ENCODE peak calls at places on chromosomes 5 and 9, in nine cellular contexts. One of them, this sample, is unnamed.

GRCh38 chr5:124921694-124922093 is 175.3 kb upstream of the ZNF608 start:
- DNase-seq in CD4-positive, alpha-beta T cell: no peak
- DNase-seq in endodermal cell: no peak
- DNase-seq in T-helper 17 cell: no peak
- DNase-seq in GM12892: no peak
- DNase-seq in body of pancreas: no peak
- DNase-seq in stimulated activated CD4-positive, alpha-beta T cell treated with anti-CD3 and anti-CD28 coated beads, Interleukin-1b, Interleukin-23, amount 100 ng/mL, for 24 hours: no peak
- DNase-seq in central memory CD4-positive, alpha-beta T cell: no peak
- DNase-seq in kidney tubule cell: no peak
- DNase-seq in this sample: no peak

GRCh38 chr9:95667789-95668188 is 151.0 kb upstream of the PTCH1 start:
- DNase-seq in CD4-positive, alpha-beta T cell: no peak
- DNase-seq in endodermal cell: no peak
- DNase-seq in T-helper 17 cell: no peak
- DNase-seq in GM12892: no peak
- DNase-seq in body of pancreas: no peak
- DNase-seq in stimulated activated CD4-positive, alpha-beta T cell treated with anti-CD3 and anti-CD28 coated beads, Interleukin-1b, Interleukin-23, amount 100 ng/mL, for 24 hours: no peak
- DNase-seq in central memory CD4-positive, alpha-beta T cell: no peak
- DNase-seq in kidney tubule cell: no peak
- DNase-seq in this sample: no peak

GRCh38 chr9:98453589-98454311 is 198.3 kb upstream of the TBC1D2 start:
- DNase-seq in CD4-positive, alpha-beta T cell: no peak
- DNase-seq in endodermal cell: no peak
- DNase-seq in T-helper 17 cell: no peak
- DNase-seq in GM12892: no peak
- DNase-seq in body of pancreas: no peak
- DNase-seq in stimulated activated CD4-positive, alpha-beta T cell treated with anti-CD3 and anti-CD28 coated beads, Interleukin-1b, Interleukin-23, amount 100 ng/mL, for 24 hours: no peak
- DNase-seq in central memory CD4-positive, alpha-beta T cell: no peak
- DNase-seq in kidney tubule cell: peak; percentile 30
- DNase-seq in this sample: no peak

GRCh38 chr5:119166026-119166425 is 95.1 kb downstream of the DMXL1 start:
- DNase-seq in CD4-positive, alpha-beta T cell: no peak
- DNase-seq in endodermal cell: no peak
- DNase-seq in T-helper 17 cell: no peak
- DNase-seq in GM12892: no peak
- DNase-seq in body of pancreas: no peak
- DNase-seq in stimulated activated CD4-positive, alpha-beta T cell treated with anti-CD3 and anti-CD28 coated beads, Interleukin-1b, Interleukin-23, amount 100 ng/mL, for 24 hours: no peak
- DNase-seq in central memory CD4-positive, alpha-beta T cell: no peak
- DNase-seq in kidney tubule cell: no peak
- DNase-seq in this sample: peak; percentile 27

GRCh38 chr5:165497707-165498106 is 1992.3 kb downstream of the MAT2B start:
- DNase-seq in CD4-positive, alpha-beta T cell: no peak
- DNase-seq in endodermal cell: peak; percentile 54
- DNase-seq in T-helper 17 cell: no peak
- DNase-seq in GM12892: no peak
- DNase-seq in body of pancreas: no peak
- DNase-seq in stimulated activated CD4-positive, alpha-beta T cell treated with anti-CD3 and anti-CD28 coated beads, Interleukin-1b, Interleukin-23, amount 100 ng/mL, for 24 hours: no peak
- DNase-seq in central memory CD4-positive, alpha-beta T cell: no peak
- DNase-seq in kidney tubule cell: peak; percentile 11
- DNase-seq in this sample: peak; percentile 12

GRCh38 chr5:147482426-147483196 is 27.3 kb downstream of the DPYSL3 start:
- DNase-seq in CD4-positive, alpha-beta T cell: no peak
- DNase-seq in endodermal cell: no peak
- DNase-seq in T-helper 17 cell: no peak
- DNase-seq in GM12892: no peak
- DNase-seq in body of pancreas: no peak
- DNase-seq in stimulated activated CD4-positive, alpha-beta T cell treated with anti-CD3 and anti-CD28 coated beads, Interleukin-1b, Interleukin-23, amount 100 ng/mL, for 24 hours: no peak
- DNase-seq in central memory CD4-positive, alpha-beta T cell: no peak
- DNase-seq in kidney tubule cell: peak; percentile 40
- DNase-seq in this sample: no peak

GRCh38 chr5:34775886-34776285 is 63.1 kb upstream of the TTC23L start:
- DNase-seq in CD4-positive, alpha-beta T cell: no peak
- DNase-seq in endodermal cell: no peak
- DNase-seq in T-helper 17 cell: no peak
- DNase-seq in GM12892: no peak
- DNase-seq in body of pancreas: no peak
- DNase-seq in stimulated activated CD4-positive, alpha-beta T cell treated with anti-CD3 and anti-CD28 coated beads, Interleukin-1b, Interleukin-23, amount 100 ng/mL, for 24 hours: no peak
- DNase-seq in central memory CD4-positive, alpha-beta T cell: no peak
- DNase-seq in kidney tubule cell: no peak
- DNase-seq in this sample: no peak

GRCh38 chr9:110069326-110070248 is 138.4 kb downstream of the C9orf152 start:
- DNase-seq in CD4-positive, alpha-beta T cell: no peak
- DNase-seq in endodermal cell: no peak
- DNase-seq in T-helper 17 cell: no peak
- DNase-seq in GM12892: no peak
- DNase-seq in body of pancreas: no peak
- DNase-seq in stimulated activated CD4-positive, alpha-beta T cell treated with anti-CD3 and anti-CD28 coated beads, Interleukin-1b, Interleukin-23, amount 100 ng/mL, for 24 hours: no peak
- DNase-seq in central memory CD4-positive, alpha-beta T cell: no peak
- DNase-seq in kidney tubule cell: peak; percentile 44
- DNase-seq in this sample: no peak

GRCh38 chr5:32707394-32707997 is 3.6 kb upstream of the NPR3 start:
- DNase-seq in CD4-positive, alpha-beta T cell: no peak
- DNase-seq in endodermal cell: peak; percentile 48
- DNase-seq in T-helper 17 cell: no peak
- DNase-seq in GM12892: no peak
- DNase-seq in body of pancreas: no peak
- DNase-seq in stimulated activated CD4-positive, alpha-beta T cell treated with anti-CD3 and anti-CD28 coated beads, Interleukin-1b, Interleukin-23, amount 100 ng/mL, for 24 hours: no peak
- DNase-seq in central memory CD4-positive, alpha-beta T cell: no peak
- DNase-seq in kidney tubule cell: peak; percentile 35
- DNase-seq in this sample: peak; percentile 32

GRCh38 chr5:108521841-108522506 is 140.1 kb upstream of the FBXL17 start:
- DNase-seq in CD4-positive, alpha-beta T cell: no peak
- DNase-seq in endodermal cell: peak; percentile 65
- DNase-seq in T-helper 17 cell: no peak
- DNase-seq in GM12892: no peak
- DNase-seq in body of pancreas: no peak
- DNase-seq in stimulated activated CD4-positive, alpha-beta T cell treated with anti-CD3 and anti-CD28 coated beads, Interleukin-1b, Interleukin-23, amount 100 ng/mL, for 24 hours: no peak
- DNase-seq in central memory CD4-positive, alpha-beta T cell: peak; percentile 12
- DNase-seq in kidney tubule cell: peak; percentile 59
- DNase-seq in this sample: peak; percentile 76

GRCh38 chr9:127074561-127075548 is 47.6 kb downstream of the ANGPTL2 start:
- DNase-seq in CD4-positive, alpha-beta T cell: no peak
- DNase-seq in endodermal cell: no peak
- DNase-seq in T-helper 17 cell: no peak
- DNase-seq in GM12892: no peak
- DNase-seq in body of pancreas: no peak
- DNase-seq in stimulated activated CD4-positive, alpha-beta T cell treated with anti-CD3 and anti-CD28 coated beads, Interleukin-1b, Interleukin-23, amount 100 ng/mL, for 24 hours: no peak
- DNase-seq in central memory CD4-positive, alpha-beta T cell: no peak
- DNase-seq in kidney tubule cell: no peak
- DNase-seq in this sample: no peak

GRCh38 chr9:98071737-98072136 is 15.2 kb downstream of the NANS start:
- DNase-seq in CD4-positive, alpha-beta T cell: no peak
- DNase-seq in endodermal cell: no peak
- DNase-seq in T-helper 17 cell: no peak
- DNase-seq in GM12892: no peak
- DNase-seq in body of pancreas: no peak
- DNase-seq in stimulated activated CD4-positive, alpha-beta T cell treated with anti-CD3 and anti-CD28 coated beads, Interleukin-1b, Interleukin-23, amount 100 ng/mL, for 24 hours: no peak
- DNase-seq in central memory CD4-positive, alpha-beta T cell: no peak
- DNase-seq in kidney tubule cell: no peak
- DNase-seq in this sample: no peak

GRCh38 chr5:151018846-151019245 is 1.5 kb upstream of the GPX3 start:
- DNase-seq in CD4-positive, alpha-beta T cell: no peak
- DNase-seq in endodermal cell: no peak
- DNase-seq in T-helper 17 cell: no peak
- DNase-seq in GM12892: no peak
- DNase-seq in body of pancreas: no peak
- DNase-seq in stimulated activated CD4-positive, alpha-beta T cell treated with anti-CD3 and anti-CD28 coated beads, Interleukin-1b, Interleukin-23, amount 100 ng/mL, for 24 hours: no peak
- DNase-seq in central memory CD4-positive, alpha-beta T cell: no peak
- DNase-seq in kidney tubule cell: no peak
- DNase-seq in this sample: no peak

GRCh38 chr9:98852961-98853360 is 45.5 kb downstream of the GALNT12 start:
- DNase-seq in CD4-positive, alpha-beta T cell: no peak
- DNase-seq in endodermal cell: no peak
- DNase-seq in T-helper 17 cell: no peak
- DNase-seq in GM12892: no peak
- DNase-seq in body of pancreas: no peak
- DNase-seq in stimulated activated CD4-positive, alpha-beta T cell treated with anti-CD3 and anti-CD28 coated beads, Interleukin-1b, Interleukin-23, amount 100 ng/mL, for 24 hours: no peak
- DNase-seq in central memory CD4-positive, alpha-beta T cell: no peak
- DNase-seq in kidney tubule cell: no peak
- DNase-seq in this sample: no peak

GRCh38 chr9:126069400-126069955 is 257.2 kb upstream of the MVB12B start:
- DNase-seq in CD4-positive, alpha-beta T cell: no peak
- DNase-seq in endodermal cell: peak; percentile 48
- DNase-seq in T-helper 17 cell: no peak
- DNase-seq in GM12892: no peak
- DNase-seq in body of pancreas: no peak
- DNase-seq in stimulated activated CD4-positive, alpha-beta T cell treated with anti-CD3 and anti-CD28 coated beads, Interleukin-1b, Interleukin-23, amount 100 ng/mL, for 24 hours: no peak
- DNase-seq in central memory CD4-positive, alpha-beta T cell: no peak
- DNase-seq in kidney tubule cell: no peak
- DNase-seq in this sample: no peak

GRCh38 chr9:137294091-137294683 is 7.9 kb downstream of the NRARP start:
- DNase-seq in CD4-positive, alpha-beta T cell: no peak
- DNase-seq in endodermal cell: peak; percentile 73
- DNase-seq in T-helper 17 cell: no peak
- DNase-seq in GM12892: no peak
- DNase-seq in body of pancreas: peak; percentile 87
- DNase-seq in stimulated activated CD4-positive, alpha-beta T cell treated with anti-CD3 and anti-CD28 coated beads, Interleukin-1b, Interleukin-23, amount 100 ng/mL, for 24 hours: no peak
- DNase-seq in central memory CD4-positive, alpha-beta T cell: no peak
- DNase-seq in kidney tubule cell: peak; percentile 70
- DNase-seq in this sample: peak; percentile 71

GRCh38 chr9:124894741-124895170 is 32.8 kb downstream of the ARPC5L start:
- DNase-seq in CD4-positive, alpha-beta T cell: no peak
- DNase-seq in endodermal cell: peak; percentile 72
- DNase-seq in T-helper 17 cell: no peak
- DNase-seq in GM12892: no peak
- DNase-seq in body of pancreas: no peak
- DNase-seq in stimulated activated CD4-positive, alpha-beta T cell treated with anti-CD3 and anti-CD28 coated beads, Interleukin-1b, Interleukin-23, amount 100 ng/mL, for 24 hours: no peak
- DNase-seq in central memory CD4-positive, alpha-beta T cell: peak; percentile 56
- DNase-seq in kidney tubule cell: peak; percentile 39
- DNase-seq in this sample: peak; percentile 40

GRCh38 chr5:137181685-137182084 is 317.4 kb downstream of the SPOCK1 start:
- DNase-seq in CD4-positive, alpha-beta T cell: no peak
- DNase-seq in endodermal cell: no peak
- DNase-seq in T-helper 17 cell: no peak
- DNase-seq in GM12892: no peak
- DNase-seq in body of pancreas: no peak
- DNase-seq in stimulated activated CD4-positive, alpha-beta T cell treated with anti-CD3 and anti-CD28 coated beads, Interleukin-1b, Interleukin-23, amount 100 ng/mL, for 24 hours: no peak
- DNase-seq in central memory CD4-positive, alpha-beta T cell: no peak
- DNase-seq in kidney tubule cell: no peak
- DNase-seq in this sample: peak; percentile 88

GRCh38 chr9:109270971-109271900 is 49.6 kb downstream of the EPB41L4B start:
- DNase-seq in CD4-positive, alpha-beta T cell: no peak
- DNase-seq in endodermal cell: no peak
- DNase-seq in T-helper 17 cell: no peak
- DNase-seq in GM12892: no peak
- DNase-seq in body of pancreas: no peak
- DNase-seq in stimulated activated CD4-positive, alpha-beta T cell treated with anti-CD3 and anti-CD28 coated beads, Interleukin-1b, Interleukin-23, amount 100 ng/mL, for 24 hours: no peak
- DNase-seq in central memory CD4-positive, alpha-beta T cell: no peak
- DNase-seq in kidney tubule cell: no peak
- DNase-seq in this sample: no peak

GRCh38 chr9:69385474-69386091 is 60.6 kb downstream of the ENTREP1 start:
- DNase-seq in CD4-positive, alpha-beta T cell: no peak
- DNase-seq in endodermal cell: peak; percentile 86
- DNase-seq in T-helper 17 cell: no peak
- DNase-seq in GM12892: no peak
- DNase-seq in body of pancreas: no peak
- DNase-seq in stimulated activated CD4-positive, alpha-beta T cell treated with anti-CD3 and anti-CD28 coated beads, Interleukin-1b, Interleukin-23, amount 100 ng/mL, for 24 hours: no peak
- DNase-seq in central memory CD4-positive, alpha-beta T cell: no peak
- DNase-seq in kidney tubule cell: peak; percentile 37
- DNase-seq in this sample: no peak

GRCh38 chr5:138469540-138470321 is 4.5 kb downstream of the EGR1 start:
- DNase-seq in CD4-positive, alpha-beta T cell: no peak
- DNase-seq in endodermal cell: peak; percentile 77
- DNase-seq in T-helper 17 cell: no peak
- DNase-seq in GM12892: no peak
- DNase-seq in body of pancreas: no peak
- DNase-seq in stimulated activated CD4-positive, alpha-beta T cell treated with anti-CD3 and anti-CD28 coated beads, Interleukin-1b, Interleukin-23, amount 100 ng/mL, for 24 hours: no peak
- DNase-seq in central memory CD4-positive, alpha-beta T cell: no peak
- DNase-seq in kidney tubule cell: peak; percentile 60
- DNase-seq in this sample: peak; percentile 17

GRCh38 chr5:54404568-54404967 is 50.9 kb upstream of the HSPB3 start:
- DNase-seq in CD4-positive, alpha-beta T cell: no peak
- DNase-seq in endodermal cell: no peak
- DNase-seq in T-helper 17 cell: no peak
- DNase-seq in GM12892: no peak
- DNase-seq in body of pancreas: no peak
- DNase-seq in stimulated activated CD4-positive, alpha-beta T cell treated with anti-CD3 and anti-CD28 coated beads, Interleukin-1b, Interleukin-23, amount 100 ng/mL, for 24 hours: no peak
- DNase-seq in central memory CD4-positive, alpha-beta T cell: no peak
- DNase-seq in kidney tubule cell: no peak
- DNase-seq in this sample: no peak

GRCh38 chr9:87226896-87227295 is 270.8 kb upstream of the DAPK1 start:
- DNase-seq in CD4-positive, alpha-beta T cell: no peak
- DNase-seq in endodermal cell: no peak
- DNase-seq in T-helper 17 cell: no peak
- DNase-seq in GM12892: no peak
- DNase-seq in body of pancreas: no peak
- DNase-seq in stimulated activated CD4-positive, alpha-beta T cell treated with anti-CD3 and anti-CD28 coated beads, Interleukin-1b, Interleukin-23, amount 100 ng/mL, for 24 hours: no peak
- DNase-seq in central memory CD4-positive, alpha-beta T cell: no peak
- DNase-seq in kidney tubule cell: no peak
- DNase-seq in this sample: no peak

This sample was measured in SK-N-DZ.